ENCODE peak calls at places on chromosome 6, in eight cellular contexts. One of them, this sample, is unnamed.

GRCh38 chr6:167517546-167517945 is 192.7 kb downstream of the TTLL2 start:
- DNase-seq in neural crest cell: no peak
- DNase-seq in sciatic nerve: peak
- DNase-seq in effector CD4-positive, alpha-beta T cell: no peak
- DNase-seq in cardiac fibroblast: no peak
- DNase-seq in posterior vena cava: no peak
- DNase-seq in DMS153: no peak
- DNase-seq in Right ventricle myocardium superior: no peak
- DNase-seq in this sample: no peak

GRCh38 chr6:153129873-153130514 is 1.1 kb downstream of the RGS17 start:
- DNase-seq in neural crest cell: peak
- DNase-seq in sciatic nerve: no peak
- DNase-seq in effector CD4-positive, alpha-beta T cell: no peak
- DNase-seq in cardiac fibroblast: peak
- DNase-seq in posterior vena cava: peak
- DNase-seq in DMS153: no peak
- DNase-seq in Right ventricle myocardium superior: no peak
- DNase-seq in this sample: no peak

GRCh38 chr6:155373276-155373675 is 59.0 kb upstream of the TFB1M start:
- DNase-seq in neural crest cell: no peak
- DNase-seq in sciatic nerve: no peak
- DNase-seq in effector CD4-positive, alpha-beta T cell: no peak
- DNase-seq in cardiac fibroblast: no peak
- DNase-seq in posterior vena cava: no peak
- DNase-seq in DMS153: no peak
- DNase-seq in Right ventricle myocardium superior: no peak
- DNase-seq in this sample: no peak

GRCh38 chr6:1839315-1839714 is 229.6 kb downstream of the FOXC1 start:
- DNase-seq in neural crest cell: no peak
- DNase-seq in sciatic nerve: no peak
- DNase-seq in effector CD4-positive, alpha-beta T cell: no peak
- DNase-seq in cardiac fibroblast: no peak
- DNase-seq in posterior vena cava: no peak
- DNase-seq in DMS153: no peak
- DNase-seq in Right ventricle myocardium superior: no peak
- DNase-seq in this sample: no peak

GRCh38 chr6:94323853-94324252 is 904.5 kb upstream of the EPHA7 start:
- DNase-seq in neural crest cell: no peak
- DNase-seq in sciatic nerve: no peak
- DNase-seq in effector CD4-positive, alpha-beta T cell: no peak
- DNase-seq in cardiac fibroblast: no peak
- DNase-seq in posterior vena cava: no peak
- DNase-seq in DMS153: no peak
- DNase-seq in Right ventricle myocardium superior: no peak
- DNase-seq in this sample: no peak

GRCh38 chr6:102525336-102525735 is 1131.8 kb downstream of the GRIK2 start:
- DNase-seq in neural crest cell: no peak
- DNase-seq in sciatic nerve: no peak
- DNase-seq in effector CD4-positive, alpha-beta T cell: no peak
- DNase-seq in cardiac fibroblast: no peak
- DNase-seq in posterior vena cava: no peak
- DNase-seq in DMS153: no peak
- DNase-seq in Right ventricle myocardium superior: no peak
- DNase-seq in this sample: no peak

GRCh38 chr6:136761227-136761922 is 30.9 kb downstream of the MAP3K5 start:
- DNase-seq in neural crest cell: no peak
- DNase-seq in sciatic nerve: no peak
- DNase-seq in effector CD4-positive, alpha-beta T cell: no peak
- DNase-seq in cardiac fibroblast: peak
- DNase-seq in posterior vena cava: no peak
- DNase-seq in DMS153: no peak
- DNase-seq in Right ventricle myocardium superior: peak
- DNase-seq in this sample: no peak

GRCh38 chr6:85516168-85516567 is 66.3 kb downstream of the NT5E start:
- DNase-seq in neural crest cell: no peak
- DNase-seq in sciatic nerve: no peak
- DNase-seq in effector CD4-positive, alpha-beta T cell: no peak
- DNase-seq in cardiac fibroblast: peak
- DNase-seq in posterior vena cava: no peak
- DNase-seq in DMS153: no peak
- DNase-seq in Right ventricle myocardium superior: no peak
- DNase-seq in this sample: no peak

GRCh38 chr6:128605961-128606360 is 85.6 kb upstream of the PTPRK start:
- DNase-seq in neural crest cell: no peak
- DNase-seq in sciatic nerve: no peak
- DNase-seq in effector CD4-positive, alpha-beta T cell: no peak
- DNase-seq in cardiac fibroblast: peak
- DNase-seq in posterior vena cava: no peak
- DNase-seq in DMS153: no peak
- DNase-seq in Right ventricle myocardium superior: no peak
- DNase-seq in this sample: peak

GRCh38 chr6:45613678-45614077 is 235.9 kb upstream of the SUPT3H start:
- DNase-seq in neural crest cell: no peak
- DNase-seq in sciatic nerve: peak
- DNase-seq in effector CD4-positive, alpha-beta T cell: no peak
- DNase-seq in cardiac fibroblast: peak
- DNase-seq in posterior vena cava: no peak
- DNase-seq in DMS153: no peak
- DNase-seq in Right ventricle myocardium superior: peak
- DNase-seq in this sample: no peak

GRCh38 chr6:28988536-28989415 is 16.3 kb downstream of the ZNF311 start:
- DNase-seq in neural crest cell: peak
- DNase-seq in sciatic nerve: no peak
- DNase-seq in effector CD4-positive, alpha-beta T cell: peak
- DNase-seq in cardiac fibroblast: peak
- DNase-seq in posterior vena cava: peak
- DNase-seq in DMS153: no peak
- DNase-seq in Right ventricle myocardium superior: peak
- DNase-seq in this sample: peak

GRCh38 chr6:141484726-141485125 is 648.0 kb upstream of the GJE1 start:
- DNase-seq in neural crest cell: no peak
- DNase-seq in sciatic nerve: no peak
- DNase-seq in effector CD4-positive, alpha-beta T cell: no peak
- DNase-seq in cardiac fibroblast: peak
- DNase-seq in posterior vena cava: no peak
- DNase-seq in DMS153: no peak
- DNase-seq in Right ventricle myocardium superior: no peak
- DNase-seq in this sample: peak